ENCODE peak calls at places on chromosomes 12 and 14, in five cellular contexts. F is naive thymus-derived CD4-positive, alpha-beta T cell; Y is mesenchymal stem cell; V is skeletal muscle cell; L is cardiac muscle cell. Z is an unnamed sample.

GRCh38 chr12:57834086-57834876 is 12.2 kb downstream of the CTDSP2 start:
- DNase-seq in F (no peak), Y (no peak), V (no peak), L (no peak), Z (no peak)

GRCh38 chr12:47868552-47869031 is 36.2 kb downstream of the VDR start:
- DNase-seq in F (no peak), Y (no peak), V (no peak), L (no peak), Z (no peak)

GRCh38 chr12:113072136-113072535 is 15.6 kb downstream of the DTX1 start:
- DNase-seq in F (no peak), Y (no peak), V (no peak), L (no peak), Z (no peak)

GRCh38 chr12:113996026-113996425 is 29.9 kb upstream of the RBM19 start:
- DNase-seq in F (no peak), Y (no peak), V (no peak), L (no peak), Z (no peak)

GRCh38 chr12:78375461-78375860 is 489.1 kb upstream of the SYT1 start:
- DNase-seq in F (no peak), Y (no peak), V (no peak), L (no peak), Z (no peak)

GRCh38 chr12:1474567-1475153 is 119.7 kb downstream of the FBXL14 start:
- DNase-seq in F (no peak), Y (peak; percentile 83), V (peak; percentile 91), L (peak; percentile 86), Z (peak; percentile 45)

GRCh38 chr14:104001003-104001402 is 58.7 kb upstream of the RD3L start:
- DNase-seq in F (no peak), Y (no peak), V (no peak), L (no peak), Z (no peak)

GRCh38 chr12:114288071-114288470 is 117.9 kb downstream of the TBX5 start:
- DNase-seq in F (no peak), Y (no peak), V (no peak), L (peak; percentile 33), Z (no peak)

GRCh38 chr14:85909581-85909980 is 379.6 kb downstream of the FLRT2 start:
- DNase-seq in F (no peak), Y (no peak), V (no peak), L (no peak), Z (no peak)

GRCh38 chr12:55060470-55060869 is 40.7 kb downstream of the NEUROD4 start:
- DNase-seq in F (no peak), Y (no peak), V (no peak), L (no peak), Z (peak; percentile 55)
- H3K4me3 ChIP-seq in F (no peak overlapping the region), Y (no peak overlapping the region), V (no peak overlapping the region), L (no peak overlapping the region), Z (no peak overlapping the region)

GRCh38 chr12:65828711-65829339 is 4.5 kb downstream of the HMGA2 start:
- DNase-seq in F (no peak), Y (no peak), V (no peak), L (peak; percentile 21), Z (no peak)
- H3K4me3 ChIP-seq in F (no peak overlapping the region), Y (no peak overlapping the region), V (peak overlapping the region; percentile 86), L (no peak overlapping the region), Z (no peak overlapping the region)

GRCh38 chr12:53383258-53383657 is 3.3 kb downstream of the SP1 start:
- DNase-seq in F (no peak), Y (no peak), V (no peak), L (no peak), Z (no peak)
- H3K4me3 ChIP-seq in F (no peak overlapping the region), Y (no peak overlapping the region), V (peak overlapping the region; percentile 25), L (no peak overlapping the region), Z (no peak overlapping the region)

DNA sequence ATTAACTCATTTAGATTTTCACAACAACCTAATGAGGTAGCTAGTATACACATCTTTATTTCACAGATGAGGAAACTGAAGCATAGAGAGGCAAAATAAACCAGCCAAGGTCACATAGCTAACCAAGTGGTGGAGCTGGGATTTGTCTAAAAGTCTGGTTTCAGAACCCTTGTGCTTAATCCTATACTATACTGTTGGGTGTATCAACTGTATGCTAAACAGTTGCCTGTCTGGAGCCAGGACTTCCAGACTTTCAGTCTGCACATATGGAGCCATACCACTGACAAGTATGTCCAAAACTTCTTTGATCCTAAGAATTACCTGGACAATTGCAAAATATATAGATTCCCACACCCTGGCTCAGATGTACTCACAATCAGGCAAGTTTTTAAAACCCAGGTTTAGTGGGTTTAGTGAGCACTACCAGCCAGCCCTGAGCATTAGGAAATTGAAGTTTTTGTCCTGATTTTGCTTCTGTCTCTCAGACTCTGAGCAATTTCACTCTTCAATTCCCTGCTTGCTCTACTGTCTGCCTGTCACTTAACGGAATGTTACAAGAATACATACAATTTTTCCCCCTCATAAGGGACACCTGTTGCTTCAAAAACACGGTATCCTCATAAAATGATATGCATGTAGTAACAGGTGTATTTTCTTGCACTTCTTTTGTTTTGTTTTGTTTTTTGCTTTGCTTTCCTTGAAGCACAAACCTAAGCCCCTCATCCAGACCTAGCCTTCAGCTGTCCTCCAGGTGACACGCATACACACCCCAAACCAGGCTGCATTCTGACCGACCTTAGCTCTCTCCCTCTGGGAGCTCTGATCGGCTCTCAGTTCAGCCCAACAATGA is 9.6 kb upstream of the SALL2 start:
- DNase-seq in F (no peak), Y (no peak), V (no peak), L (no peak), Z (no peak)
- H3K4me3 ChIP-seq in F (no peak overlapping the region), Y (no peak overlapping the region), V (no peak overlapping the region), L (peak overlapping the region; percentile 59), Z (no peak overlapping the region)

GRCh38 chr12:92437452-92437851 is 265.3 kb upstream of the PLEKHG7 start:
- DNase-seq in F (no peak), Y (no peak), V (no peak), L (no peak), Z (no peak)

GRCh38 chr12:92436847-92437246 is 265.9 kb upstream of the PLEKHG7 start:
- DNase-seq in F (no peak), Y (no peak), V (no peak), L (no peak), Z (no peak)

GRCh38 chr12:92440072-92440471 is 262.7 kb upstream of the PLEKHG7 start:
- DNase-seq in F (no peak), Y (no peak), V (no peak), L (no peak), Z (no peak)

GRCh38 chr12:92439397-92439779 is 263.4 kb upstream of the PLEKHG7 start:
- DNase-seq in F (no peak), Y (peak; percentile 24), V (peak; percentile 81), L (peak; percentile 72), Z (peak; percentile 92)

DNA sequence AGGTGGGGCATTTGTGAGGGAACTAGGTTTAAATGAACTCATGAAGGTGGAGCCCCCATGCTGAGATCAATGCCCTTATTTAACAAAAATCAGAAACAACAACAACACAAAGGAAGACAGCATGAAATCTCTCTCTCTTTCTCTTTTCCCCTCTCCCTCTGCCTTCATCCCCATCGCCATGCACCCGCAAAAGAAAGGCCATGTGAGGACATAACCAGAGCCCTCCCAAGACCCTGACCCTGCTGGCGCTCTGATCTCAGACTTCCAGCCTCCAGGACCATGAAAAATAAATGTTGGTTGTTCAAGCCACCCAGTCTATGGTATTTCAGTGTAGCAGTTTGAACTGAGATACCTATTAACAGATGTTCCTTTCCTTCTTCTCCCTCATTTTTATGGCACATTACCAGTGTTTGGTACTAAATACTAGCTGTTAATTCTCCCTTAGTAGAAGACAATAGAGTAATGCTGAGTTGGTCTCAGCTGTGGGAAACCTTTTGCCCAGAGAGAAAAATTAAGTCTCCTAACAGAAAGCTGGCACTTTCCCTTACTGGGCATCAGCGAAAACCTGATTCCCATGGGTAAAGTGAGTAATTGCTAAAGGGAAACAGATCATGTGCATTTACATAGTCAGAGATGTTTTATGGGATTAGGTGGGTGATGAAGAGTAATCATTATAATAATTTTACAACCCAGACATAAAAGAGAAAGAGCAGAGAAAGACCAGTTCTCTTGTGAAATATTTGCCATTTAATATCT is 264.0 kb upstream of the PLEKHG7 start:
- DNase-seq in F (no peak), Y (no peak), V (peak; percentile 59), L (no peak), Z (no peak)
- H3K4me3 ChIP-seq in F (no peak overlapping the region), Y (no peak overlapping the region), V (no peak overlapping the region), L (no peak overlapping the region), Z (no peak overlapping the region)

GRCh38 chr12:110739894-110740293 is 2.8 kb downstream of the PPP1CC start:
- DNase-seq in F (no peak), Y (no peak), V (no peak), L (no peak), Z (no peak)
- H3K4me3 ChIP-seq in F (peak overlapping the region; percentile 42), Y (no peak overlapping the region), V (peak overlapping the region; percentile 8), L (peak overlapping the region; percentile 96), Z (no peak overlapping the region)

GRCh38 chr12:49089831-49090773 is 4.5 kb downstream of the DHH start:
- DNase-seq in F (no peak), Y (peak; percentile 55), V (no peak), L (peak; percentile 72), Z (no peak)
- H3K4me3 ChIP-seq in F (peak overlapping the region; percentile 59), Y (peak overlapping the region; percentile 45), V (peak overlapping the region; percentile 42), L (peak overlapping the region; percentile 11), Z (no peak overlapping the region)

GRCh38 chr12:123251403-123252076 is 18.3 kb downstream of the MTRFR start:
- DNase-seq in F (no peak), Y (no peak), V (no peak), L (no peak), Z (no peak)
- H3K4me3 ChIP-seq in F (no peak overlapping the region), Y (no peak overlapping the region), V (no peak overlapping the region), L (no peak overlapping the region), Z (no peak overlapping the region)

GRCh38 chr12:51863921-51864700 is 15.6 kb upstream of the FIGNL2 start:
- DNase-seq in F (peak; percentile 25), Y (peak; percentile 65), V (no peak), L (peak; percentile 53), Z (no peak)

GRCh38 chr12:51865470-51865745 is 16.9 kb upstream of the FIGNL2 start:
- DNase-seq in F (no peak), Y (no peak), V (no peak), L (no peak), Z (no peak)

GRCh38 chr12:51865757-51866270 is 17.3 kb upstream of the FIGNL2 start:
- DNase-seq in F (no peak), Y (no peak), V (no peak), L (no peak), Z (no peak)

GRCh38 chr12:51866324-51866723 is 17.8 kb upstream of the FIGNL2 start:
- DNase-seq in F (no peak), Y (no peak), V (no peak), L (no peak), Z (no peak)

DNA sequence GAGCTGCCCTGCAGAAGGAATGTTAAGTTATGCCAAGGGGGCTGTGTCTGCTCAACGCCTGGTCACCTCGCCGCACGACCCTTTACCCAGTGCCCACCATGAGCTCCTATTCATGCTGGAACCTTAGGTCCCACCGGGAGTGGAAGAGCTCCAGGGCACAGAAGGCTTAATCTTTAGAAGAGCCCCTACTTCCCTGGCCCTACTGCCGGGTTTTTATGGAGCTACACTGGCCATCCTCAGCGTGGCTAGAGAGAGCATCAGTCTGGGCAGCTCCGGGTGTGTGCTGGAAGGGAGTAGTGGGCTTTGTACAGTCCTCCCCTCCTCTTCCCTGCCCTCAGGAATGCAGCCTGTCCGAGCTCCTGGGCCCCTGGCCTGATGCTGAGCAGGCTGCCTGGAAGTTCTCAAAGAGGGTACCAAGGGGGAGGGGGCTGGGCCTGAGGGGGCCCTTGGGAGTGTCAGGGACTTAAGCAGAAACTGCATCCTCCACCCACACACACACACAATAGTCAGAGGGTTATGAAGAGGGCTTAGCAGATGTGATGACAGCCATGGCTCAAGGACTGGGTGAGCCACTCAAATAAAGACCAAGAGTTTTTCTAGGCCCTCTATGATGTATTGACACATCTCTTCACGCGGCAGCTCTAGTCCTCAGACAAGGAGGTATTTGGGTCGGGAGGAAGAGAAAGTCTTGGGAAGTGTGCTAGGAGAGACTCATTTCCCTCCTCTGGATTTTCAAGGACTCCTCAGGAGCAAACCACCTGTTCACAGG is 16.4 kb upstream of the FIGNL2 start:
- DNase-seq in F (no peak), Y (no peak), V (no peak), L (peak; percentile 28), Z (no peak)
- H3K4me3 ChIP-seq in F (no peak overlapping the region), Y (peak overlapping the region; percentile 46), V (no peak overlapping the region), L (peak overlapping the region; percentile 28), Z (no peak overlapping the region)